ENCODE peak calls at places on chromosomes 6 and 20, in five cellular contexts. U is adrenal gland; L is activated CD4-positive, alpha-beta T cell treated with anti-CD3 and anti-CD28 coated beads for 4 hours; X is A172; F is naive B cell. G is an unnamed sample.

GRCh38 chr6:92701425-92702096 is 717.8 kb downstream of the EPHA7 start:
- DNase-seq in L (no peak), F (no peak), U (no peak), X (no peak), G (no peak)

GRCh38 chr6:116975600-116975999 is 98.6 kb downstream of the RFX6 start:
- DNase-seq in U (no peak), F (no peak), X (peak; percentile 8), L (no peak), G (peak; percentile 16)

GRCh38 chr6:33641144-33641543 is 20.0 kb downstream of the ITPR3 start:
- DNase-seq in X (no peak), F (no peak), L (no peak), U (no peak), G (no peak)

GRCh38 chr6:99894815-99895214 is 99.2 kb downstream of the MCHR2 start:
- DNase-seq in X (no peak), F (no peak), L (no peak), U (no peak), G (no peak)

GRCh38 chr6:106973018-106973840 is 1.3 kb downstream of the CD24 start:
- DNase-seq in L (no peak), F (peak; percentile 24), X (no peak), U (no peak), G (no peak)

GRCh38 chr6:75207211-75207984 is 1.5 kb upstream of the COL12A1 start:
- DNase-seq in L (peak; percentile 3), F (no peak), X (no peak), U (no peak), G (peak; percentile 37)

GRCh38 chr20:25299801-25300200 is 51.9 kb downstream of the PYGB start:
- DNase-seq in X (peak; percentile 63), U (no peak), F (no peak), L (no peak), G (no peak)

GRCh38 chr6:31968791-31969711 is 2.9 kb downstream of the DXO start:
- DNase-seq in F (no peak), X (no peak), L (no peak), U (no peak), G (no peak)

GRCh38 chr6:106511274-106512047 is 117.8 kb downstream of the RTN4IP1 start:
- DNase-seq in L (peak; percentile 30), X (peak; percentile 63), U (no peak), F (peak; percentile 29), G (peak; percentile 86)

GRCh38 chr20:17807670-17808069 is 107.9 kb downstream of the BANF2 start:
- DNase-seq in F (no peak), X (peak; percentile 18), L (no peak), U (no peak), G (peak; percentile 86)

GRCh38 chr6:33927551-33927950 is 123.7 kb upstream of the MLN start:
- DNase-seq in F (no peak), L (no peak), X (no peak), U (peak; percentile 71), G (peak; percentile 68)